ENCODE peak calls at places on chromosome 6, in ten cellular contexts. One of them, this sample, is unnamed.

GRCh38 chr6:129795261-129795660 is 65.9 kb downstream of the TMEM244 start:
- DNase-seq in kidney epithelial cell: peak
- DNase-seq in colonic mucosa: no peak
- DNase-seq in CD8-positive, alpha-beta memory T cell: no peak
- DNase-seq in NCI-H1436: no peak
- DNase-seq in ovary: no peak
- DNase-seq in fibroblast of lung: peak
- DNase-seq in glomerular endothelial cell: no peak
- DNase-seq in small intestine: peak
- DNase-seq in germinal center: no peak
- DNase-seq in this sample: peak

GRCh38 chr6:26056583-26057350 is 30.5 kb upstream of the HFE start:
- DNase-seq in colonic mucosa: peak
- DNase-seq in glomerular endothelial cell: no peak
- DNase-seq in CD8-positive, alpha-beta memory T cell: no peak
- DNase-seq in kidney epithelial cell: no peak
- DNase-seq in small intestine: peak
- DNase-seq in ovary: peak
- DNase-seq in germinal center: peak
- DNase-seq in NCI-H1436: no peak
- DNase-seq in fibroblast of lung: peak
- DNase-seq in this sample: peak

GRCh38 chr6:74357329-74357728 is 661.3 kb downstream of the CD109 start:
- DNase-seq in NCI-H1436: no peak
- DNase-seq in germinal center: no peak
- DNase-seq in kidney epithelial cell: no peak
- DNase-seq in glomerular endothelial cell: no peak
- DNase-seq in CD8-positive, alpha-beta memory T cell: no peak
- DNase-seq in fibroblast of lung: peak
- DNase-seq in small intestine: no peak
- DNase-seq in ovary: no peak
- DNase-seq in colonic mucosa: no peak
- DNase-seq in this sample: peak

GRCh38 chr6:3569817-3570216 is 113.0 kb upstream of the SLC22A23 start:
- DNase-seq in NCI-H1436: no peak
- DNase-seq in fibroblast of lung: no peak
- DNase-seq in glomerular endothelial cell: no peak
- DNase-seq in kidney epithelial cell: no peak
- DNase-seq in CD8-positive, alpha-beta memory T cell: no peak
- DNase-seq in germinal center: no peak
- DNase-seq in small intestine: no peak
- DNase-seq in colonic mucosa: no peak
- DNase-seq in ovary: no peak
- DNase-seq in this sample: no peak

GRCh38 chr6:35412102-35412501 is 40.0 kb upstream of the FANCE start:
- DNase-seq in small intestine: no peak
- DNase-seq in ovary: no peak
- DNase-seq in kidney epithelial cell: no peak
- DNase-seq in NCI-H1436: no peak
- DNase-seq in glomerular endothelial cell: no peak
- DNase-seq in CD8-positive, alpha-beta memory T cell: no peak
- DNase-seq in germinal center: no peak
- DNase-seq in fibroblast of lung: no peak
- DNase-seq in colonic mucosa: no peak
- DNase-seq in this sample: no peak

GRCh38 chr6:131982740-131983259 is 31.6 kb upstream of the CCN2 start:
- DNase-seq in germinal center: no peak
- DNase-seq in small intestine: no peak
- DNase-seq in CD8-positive, alpha-beta memory T cell: no peak
- DNase-seq in NCI-H1436: no peak
- DNase-seq in kidney epithelial cell: no peak
- DNase-seq in ovary: no peak
- DNase-seq in glomerular endothelial cell: no peak
- DNase-seq in fibroblast of lung: peak
- DNase-seq in colonic mucosa: no peak
- DNase-seq in this sample: peak

GRCh38 chr6:165110871-165111270 is 198.5 kb downstream of the C6orf118 start:
- DNase-seq in glomerular endothelial cell: no peak
- DNase-seq in colonic mucosa: no peak
- DNase-seq in germinal center: no peak
- DNase-seq in CD8-positive, alpha-beta memory T cell: no peak
- DNase-seq in small intestine: no peak
- DNase-seq in ovary: no peak
- DNase-seq in fibroblast of lung: no peak
- DNase-seq in NCI-H1436: no peak
- DNase-seq in kidney epithelial cell: no peak
- DNase-seq in this sample: peak

GRCh38 chr6:35400901-35401311 is 51.2 kb upstream of the FANCE start:
- DNase-seq in glomerular endothelial cell: no peak
- DNase-seq in ovary: no peak
- DNase-seq in kidney epithelial cell: peak
- DNase-seq in NCI-H1436: no peak
- DNase-seq in colonic mucosa: no peak
- DNase-seq in small intestine: peak
- DNase-seq in fibroblast of lung: no peak
- DNase-seq in CD8-positive, alpha-beta memory T cell: no peak
- DNase-seq in germinal center: no peak
- DNase-seq in this sample: peak

GRCh38 chr6:152529364-152529763 is 107.8 kb downstream of the SYNE1 start:
- DNase-seq in germinal center: no peak
- DNase-seq in small intestine: no peak
- DNase-seq in ovary: no peak
- DNase-seq in fibroblast of lung: no peak
- DNase-seq in kidney epithelial cell: no peak
- DNase-seq in glomerular endothelial cell: no peak
- DNase-seq in CD8-positive, alpha-beta memory T cell: no peak
- DNase-seq in colonic mucosa: no peak
- DNase-seq in NCI-H1436: no peak
- DNase-seq in this sample: no peak

GRCh38 chr6:150409576-150410066 is 40.8 kb downstream of the IYD start:
- DNase-seq in glomerular endothelial cell: no peak
- DNase-seq in small intestine: peak
- DNase-seq in kidney epithelial cell: no peak
- DNase-seq in CD8-positive, alpha-beta memory T cell: no peak
- DNase-seq in colonic mucosa: peak
- DNase-seq in ovary: peak
- DNase-seq in fibroblast of lung: peak
- DNase-seq in germinal center: peak
- DNase-seq in NCI-H1436: no peak
- DNase-seq in this sample: no peak

GRCh38 chr6:38349795-38350194 is 289.9 kb downstream of the BTBD9 start:
- DNase-seq in glomerular endothelial cell: no peak
- DNase-seq in colonic mucosa: no peak
- DNase-seq in kidney epithelial cell: no peak
- DNase-seq in NCI-H1436: no peak
- DNase-seq in germinal center: no peak
- DNase-seq in ovary: no peak
- DNase-seq in small intestine: no peak
- DNase-seq in fibroblast of lung: peak
- DNase-seq in CD8-positive, alpha-beta memory T cell: no peak
- DNase-seq in this sample: peak

GRCh38 chr6:135540207-135540877 is 42.8 kb upstream of the AHI1 start:
- DNase-seq in NCI-H1436: no peak
- DNase-seq in small intestine: no peak
- DNase-seq in ovary: no peak
- DNase-seq in fibroblast of lung: peak
- DNase-seq in colonic mucosa: no peak
- DNase-seq in kidney epithelial cell: no peak
- DNase-seq in CD8-positive, alpha-beta memory T cell: no peak
- DNase-seq in glomerular endothelial cell: no peak
- DNase-seq in germinal center: no peak
- DNase-seq in this sample: peak

GRCh38 chr6:122622404-122622938 is 12.3 kb downstream of the PKIB start:
- DNase-seq in ovary: no peak
- DNase-seq in germinal center: no peak
- DNase-seq in kidney epithelial cell: no peak
- DNase-seq in glomerular endothelial cell: no peak
- DNase-seq in NCI-H1436: peak
- DNase-seq in CD8-positive, alpha-beta memory T cell: no peak
- DNase-seq in small intestine: no peak
- DNase-seq in fibroblast of lung: no peak
- DNase-seq in colonic mucosa: no peak
- DNase-seq in this sample: no peak

GRCh38 chr6:56767892-56768531 is 125.3 kb upstream of the DST start:
- DNase-seq in kidney epithelial cell: no peak
- DNase-seq in NCI-H1436: no peak
- DNase-seq in colonic mucosa: no peak
- DNase-seq in fibroblast of lung: no peak
- DNase-seq in glomerular endothelial cell: no peak
- DNase-seq in CD8-positive, alpha-beta memory T cell: no peak
- DNase-seq in small intestine: no peak
- DNase-seq in germinal center: no peak
- DNase-seq in ovary: no peak
- DNase-seq in this sample: peak

GRCh38 chr6:160750276-160750689 is 48.2 kb downstream of the PLG start:
- DNase-seq in CD8-positive, alpha-beta memory T cell: no peak
- DNase-seq in NCI-H1436: no peak
- DNase-seq in kidney epithelial cell: no peak
- DNase-seq in germinal center: peak
- DNase-seq in small intestine: no peak
- DNase-seq in fibroblast of lung: no peak
- DNase-seq in glomerular endothelial cell: no peak
- DNase-seq in ovary: no peak
- DNase-seq in colonic mucosa: no peak
- DNase-seq in this sample: no peak

GRCh38 chr6:15443119-15443518 is 197.2 kb downstream of the JARID2 start:
- DNase-seq in fibroblast of lung: peak
- DNase-seq in NCI-H1436: no peak
- DNase-seq in glomerular endothelial cell: no peak
- DNase-seq in CD8-positive, alpha-beta memory T cell: no peak
- DNase-seq in kidney epithelial cell: peak
- DNase-seq in ovary: no peak
- DNase-seq in small intestine: no peak
- DNase-seq in germinal center: no peak
- DNase-seq in colonic mucosa: no peak
- DNase-seq in this sample: peak

GRCh38 chr6:163820745-163821456 is 406.4 kb downstream of the QKI start:
- DNase-seq in colonic mucosa: no peak
- DNase-seq in NCI-H1436: no peak
- DNase-seq in glomerular endothelial cell: no peak
- DNase-seq in fibroblast of lung: no peak
- DNase-seq in ovary: no peak
- DNase-seq in kidney epithelial cell: no peak
- DNase-seq in CD8-positive, alpha-beta memory T cell: no peak
- DNase-seq in small intestine: no peak
- DNase-seq in germinal center: no peak
- DNase-seq in this sample: no peak

GRCh38 chr6:10954590-10955010 is 67.7 kb downstream of the SYCP2L start:
- DNase-seq in CD8-positive, alpha-beta memory T cell: peak
- DNase-seq in colonic mucosa: peak
- DNase-seq in germinal center: peak
- DNase-seq in small intestine: peak
- DNase-seq in glomerular endothelial cell: peak
- DNase-seq in kidney epithelial cell: no peak
- DNase-seq in ovary: peak
- DNase-seq in fibroblast of lung: peak
- DNase-seq in NCI-H1436: peak
- DNase-seq in this sample: peak

GRCh38 chr6:68533339-68533795 is 101.7 kb upstream of the ADGRB3 start:
- DNase-seq in colonic mucosa: no peak
- DNase-seq in germinal center: no peak
- DNase-seq in kidney epithelial cell: no peak
- DNase-seq in NCI-H1436: no peak
- DNase-seq in ovary: no peak
- DNase-seq in fibroblast of lung: no peak
- DNase-seq in small intestine: no peak
- DNase-seq in glomerular endothelial cell: no peak
- DNase-seq in CD8-positive, alpha-beta memory T cell: no peak
- DNase-seq in this sample: no peak

GRCh38 chr6:12769556-12770255 is 53.1 kb downstream of the PHACTR1 start:
- DNase-seq in colonic mucosa: no peak
- DNase-seq in kidney epithelial cell: no peak
- DNase-seq in germinal center: no peak
- DNase-seq in CD8-positive, alpha-beta memory T cell: no peak
- DNase-seq in fibroblast of lung: no peak
- DNase-seq in ovary: no peak
- DNase-seq in small intestine: no peak
- DNase-seq in NCI-H1436: no peak
- DNase-seq in glomerular endothelial cell: no peak
- DNase-seq in this sample: peak

GRCh38 chr6:151240861-151241642 is 1.3 kb downstream of the AKAP12 start:
- DNase-seq in CD8-positive, alpha-beta memory T cell: no peak
- DNase-seq in ovary: peak
- DNase-seq in NCI-H1436: peak
- DNase-seq in fibroblast of lung: peak
- DNase-seq in colonic mucosa: peak
- DNase-seq in small intestine: peak
- DNase-seq in germinal center: peak
- DNase-seq in kidney epithelial cell: no peak
- DNase-seq in glomerular endothelial cell: no peak
- DNase-seq in this sample: peak

GRCh38 chr6:156427345-156427744 is 349.8 kb upstream of the ARID1B start:
- DNase-seq in fibroblast of lung: peak
- DNase-seq in ovary: no peak
- DNase-seq in germinal center: no peak
- DNase-seq in small intestine: peak
- DNase-seq in glomerular endothelial cell: no peak
- DNase-seq in kidney epithelial cell: peak
- DNase-seq in NCI-H1436: no peak
- DNase-seq in colonic mucosa: no peak
- DNase-seq in CD8-positive, alpha-beta memory T cell: no peak
- DNase-seq in this sample: peak

GRCh38 chr6:109187399-109188114 is 92.2 kb downstream of the CEP57L1 start:
- DNase-seq in CD8-positive, alpha-beta memory T cell: peak
- DNase-seq in NCI-H1436: peak
- DNase-seq in kidney epithelial cell: no peak
- DNase-seq in small intestine: peak
- DNase-seq in glomerular endothelial cell: peak
- DNase-seq in fibroblast of lung: peak
- DNase-seq in ovary: peak
- DNase-seq in colonic mucosa: peak
- DNase-seq in germinal center: peak
- DNase-seq in this sample: peak

GRCh38 chr6:81751388-81752083 is 945 bp downstream of the TENT5A start:
- DNase-seq in fibroblast of lung: peak
- DNase-seq in ovary: peak
- DNase-seq in small intestine: peak
- DNase-seq in germinal center: peak
- DNase-seq in CD8-positive, alpha-beta memory T cell: peak
- DNase-seq in glomerular endothelial cell: no peak
- DNase-seq in NCI-H1436: no peak
- DNase-seq in kidney epithelial cell: no peak
- DNase-seq in colonic mucosa: peak
- DNase-seq in this sample: peak

GRCh38 chr6:47631248-47632196 is 66.9 kb upstream of the ADGRF4 start:
- DNase-seq in fibroblast of lung: peak
- DNase-seq in colonic mucosa: peak
- DNase-seq in glomerular endothelial cell: peak
- DNase-seq in CD8-positive, alpha-beta memory T cell: no peak
- DNase-seq in small intestine: peak
- DNase-seq in germinal center: peak
- DNase-seq in ovary: no peak
- DNase-seq in NCI-H1436: peak
- DNase-seq in kidney epithelial cell: no peak
- DNase-seq in this sample: peak

GRCh38 chr6:55040102-55040848 is 134.0 kb upstream of the HCRTR2 start:
- DNase-seq in small intestine: no peak
- DNase-seq in glomerular endothelial cell: no peak
- DNase-seq in fibroblast of lung: peak
- DNase-seq in ovary: no peak
- DNase-seq in kidney epithelial cell: peak
- DNase-seq in colonic mucosa: no peak
- DNase-seq in CD8-positive, alpha-beta memory T cell: no peak
- DNase-seq in NCI-H1436: no peak
- DNase-seq in germinal center: no peak
- DNase-seq in this sample: peak

GRCh38 chr6:113381957-113382356 is 475.2 kb upstream of the MARCKS start:
- DNase-seq in CD8-positive, alpha-beta memory T cell: no peak
- DNase-seq in kidney epithelial cell: no peak
- DNase-seq in glomerular endothelial cell: no peak
- DNase-seq in germinal center: peak
- DNase-seq in NCI-H1436: no peak
- DNase-seq in small intestine: no peak
- DNase-seq in fibroblast of lung: peak
- DNase-seq in ovary: peak
- DNase-seq in colonic mucosa: no peak
- DNase-seq in this sample: peak

GRCh38 chr6:168130168-168130651 is 51.2 kb upstream of the FRMD1 start:
- DNase-seq in ovary: no peak
- DNase-seq in kidney epithelial cell: no peak
- DNase-seq in CD8-positive, alpha-beta memory T cell: no peak
- DNase-seq in small intestine: no peak
- DNase-seq in glomerular endothelial cell: no peak
- DNase-seq in NCI-H1436: no peak
- DNase-seq in germinal center: no peak
- DNase-seq in colonic mucosa: peak
- DNase-seq in fibroblast of lung: no peak
- DNase-seq in this sample: no peak

This sample was measured in M059J.